ENCODE peak calls at places on chromosomes 2 and 18, in seven cellular contexts. One of them, this sample, is unnamed.
A peak's percentile ranks its signal among the peaks of the same experiment; 100 is the strongest.

GRCh38 chr18:79871026-79871390 is 73.3 kb downstream of the KCNG2 start:
- DNase-seq in astrocyte of the spinal cord: no peak
- DNase-seq in NB4: no peak
- DNase-seq in tibial artery: no peak
- DNase-seq in fibroblast of the aortic adventitia: no peak
- DNase-seq in fibroblast of lung: no peak
- DNase-seq in body of pancreas: no peak
- DNase-seq in this sample: no peak

GRCh38 chr2:170013802-170014551 is 164.0 kb upstream of the MYO3B start:
- DNase-seq in astrocyte of the spinal cord: no peak
- DNase-seq in NB4: no peak
- DNase-seq in tibial artery: no peak
- DNase-seq in fibroblast of the aortic adventitia: peak; percentile 48
- DNase-seq in fibroblast of lung: no peak
- DNase-seq in body of pancreas: no peak
- DNase-seq in this sample: no peak

GRCh38 chr2:154307007-154307406 is 391.5 kb upstream of the KCNJ3 start:
- DNase-seq in astrocyte of the spinal cord: no peak
- DNase-seq in NB4: no peak
- DNase-seq in tibial artery: no peak
- DNase-seq in fibroblast of the aortic adventitia: no peak
- DNase-seq in fibroblast of lung: no peak
- DNase-seq in body of pancreas: no peak
- DNase-seq in this sample: no peak

GRCh38 chr2:141323571-141323970 is 807.2 kb downstream of the LRP1B start:
- DNase-seq in astrocyte of the spinal cord: no peak
- DNase-seq in NB4: no peak
- DNase-seq in tibial artery: no peak
- DNase-seq in fibroblast of the aortic adventitia: no peak
- DNase-seq in fibroblast of lung: no peak
- DNase-seq in body of pancreas: no peak
- DNase-seq in this sample: no peak

GRCh38 chr2:126891681-126892500 is 6.8 kb upstream of the TEX51 start:
- DNase-seq in astrocyte of the spinal cord: no peak
- DNase-seq in NB4: no peak
- DNase-seq in tibial artery: no peak
- DNase-seq in fibroblast of the aortic adventitia: no peak
- DNase-seq in fibroblast of lung: no peak
- DNase-seq in body of pancreas: peak; percentile 66
- DNase-seq in this sample: no peak

GRCh38 chr2:64204006-64204632 is 59.9 kb upstream of the PELI1 start:
- DNase-seq in astrocyte of the spinal cord: no peak
- DNase-seq in NB4: peak; percentile 71
- DNase-seq in tibial artery: peak; percentile 30
- DNase-seq in fibroblast of the aortic adventitia: peak; percentile 41
- DNase-seq in fibroblast of lung: peak; percentile 36
- DNase-seq in body of pancreas: no peak
- DNase-seq in this sample: no peak

GRCh38 chr2:19488009-19488691 is 129.7 kb upstream of the OSR1 start:
- DNase-seq in astrocyte of the spinal cord: peak; percentile 72
- DNase-seq in NB4: peak; percentile 59
- DNase-seq in tibial artery: no peak
- DNase-seq in fibroblast of the aortic adventitia: peak; percentile 64
- DNase-seq in fibroblast of lung: peak; percentile 71
- DNase-seq in body of pancreas: no peak
- DNase-seq in this sample: no peak

GRCh38 chr2:11111811-11112425 is 43.3 kb upstream of the SLC66A3 start:
- DNase-seq in astrocyte of the spinal cord: no peak
- DNase-seq in NB4: no peak
- DNase-seq in tibial artery: no peak
- DNase-seq in fibroblast of the aortic adventitia: no peak
- DNase-seq in fibroblast of lung: no peak
- DNase-seq in body of pancreas: no peak
- DNase-seq in this sample: no peak

DNA sequence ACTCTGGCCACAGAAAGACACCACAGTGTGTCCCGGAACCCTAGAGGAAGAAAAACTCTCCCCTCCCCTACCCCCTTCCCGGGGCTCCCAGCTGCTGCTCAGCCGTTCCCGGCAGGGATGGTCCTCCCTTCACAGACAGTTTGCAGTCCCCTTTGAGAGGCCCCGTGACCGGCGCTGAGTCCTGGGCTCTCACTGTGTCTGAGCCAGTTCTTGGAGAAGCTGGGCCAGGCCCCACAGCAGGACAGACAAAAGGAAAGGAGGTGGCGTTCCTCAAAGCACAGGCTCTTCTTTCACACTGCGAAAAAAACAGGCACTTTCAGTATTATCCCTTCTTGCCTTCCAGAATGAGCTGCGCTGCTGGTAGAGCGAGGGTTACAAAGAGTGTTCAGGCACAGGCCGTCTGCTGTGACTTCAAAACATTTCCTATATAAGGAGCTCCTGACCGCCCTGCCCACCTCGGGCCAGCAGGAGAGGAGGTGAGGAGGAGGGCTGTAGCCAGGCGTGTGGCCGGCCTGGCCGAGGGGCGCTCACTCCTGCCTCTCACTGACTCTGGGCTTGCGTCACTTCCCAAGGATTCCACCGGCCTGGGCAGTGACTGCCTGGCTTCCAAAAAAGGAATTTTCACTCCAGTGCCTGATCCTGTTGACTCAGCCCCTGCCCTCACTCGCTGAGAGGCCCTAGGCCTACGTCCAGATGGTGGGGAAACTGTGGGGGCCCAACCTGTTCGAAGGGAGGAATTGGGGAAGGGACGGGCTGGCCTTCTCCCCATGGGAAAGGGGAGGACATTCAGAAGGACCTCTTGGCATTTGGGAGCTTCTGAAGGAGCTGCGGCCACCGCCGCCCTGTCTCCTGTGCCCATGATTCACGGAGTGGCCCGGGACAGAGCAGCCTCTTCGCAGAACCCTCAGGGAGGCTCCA is 24.9 kb downstream of the CIDEA start:
- DNase-seq in astrocyte of the spinal cord: peak; percentile 98
- DNase-seq in NB4: no peak
- DNase-seq in tibial artery: peak; percentile 90
- DNase-seq in fibroblast of the aortic adventitia: peak; percentile 95
- DNase-seq in fibroblast of lung: peak; percentile 97
- DNase-seq in body of pancreas: peak; percentile 44
- DNase-seq in this sample: peak; percentile 97
- H3K4me3 ChIP-seq in astrocyte of the spinal cord: peak overlapping the region; percentile 25
- H3K4me3 ChIP-seq in NB4: no peak overlapping the region
- H3K4me3 ChIP-seq in tibial artery: peak overlapping the region; percentile 62
- H3K4me3 ChIP-seq in fibroblast of the aortic adventitia: peak overlapping the region; percentile 60
- H3K4me3 ChIP-seq in fibroblast of lung: peak overlapping the region; percentile 60
- H3K4me3 ChIP-seq in body of pancreas: no peak overlapping the region
- H3K4me3 ChIP-seq in this sample: peak overlapping the region; percentile 66

DNA sequence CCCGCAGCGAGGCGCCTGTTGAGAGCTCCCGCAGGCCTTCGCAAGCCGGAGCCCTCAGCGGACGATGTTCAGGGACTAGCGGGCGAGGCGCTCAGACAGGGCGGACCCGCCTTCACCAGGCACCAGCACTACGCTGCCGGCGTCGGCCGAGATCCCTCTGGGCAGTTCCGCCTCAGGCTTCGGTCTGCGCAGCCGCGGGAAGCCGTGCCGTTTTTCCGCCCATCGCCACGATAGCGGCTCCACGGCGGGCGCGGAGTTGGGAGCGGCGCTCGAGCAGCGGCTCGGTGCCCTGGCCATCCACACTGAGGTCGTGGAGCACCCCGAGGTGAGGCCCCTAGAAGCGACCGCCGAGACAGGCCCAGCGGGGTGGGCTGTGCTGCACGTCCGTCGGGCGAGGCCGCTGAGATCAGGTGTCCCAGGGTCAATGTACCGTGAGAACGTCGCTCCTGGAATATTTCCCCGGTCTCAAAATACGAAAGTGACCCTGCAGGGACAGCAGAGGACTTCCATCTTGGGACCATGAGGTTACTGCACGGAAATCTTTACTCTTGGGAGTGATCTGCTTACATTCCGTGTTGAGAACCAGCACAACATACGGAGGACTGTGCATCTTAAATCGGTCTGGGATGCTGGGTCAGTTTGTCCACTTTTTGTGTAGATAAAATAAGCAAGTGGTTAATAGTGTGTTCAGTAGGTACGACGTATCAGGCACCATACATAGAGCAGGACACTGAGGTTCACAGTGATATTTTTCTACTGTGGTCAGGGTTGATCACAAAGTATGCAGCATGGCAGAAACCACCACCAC is 13.3 kb upstream of the MTIF2 start:
- DNase-seq in astrocyte of the spinal cord: peak; percentile 82
- DNase-seq in NB4: peak; percentile 96
- DNase-seq in tibial artery: peak; percentile 80
- DNase-seq in fibroblast of the aortic adventitia: peak; percentile 86
- DNase-seq in fibroblast of lung: peak; percentile 82
- DNase-seq in body of pancreas: peak; percentile 92
- DNase-seq in this sample: peak; percentile 55
- H3K4me3 ChIP-seq in astrocyte of the spinal cord: peak overlapping the region; percentile 63
- H3K4me3 ChIP-seq in NB4: peak overlapping the region; percentile 75
- H3K4me3 ChIP-seq in tibial artery: peak overlapping the region; percentile 91
- H3K4me3 ChIP-seq in fibroblast of the aortic adventitia: peak overlapping the region; percentile 81
- H3K4me3 ChIP-seq in fibroblast of lung: peak overlapping the region; percentile 70
- H3K4me3 ChIP-seq in body of pancreas: peak overlapping the region; percentile 38
- H3K4me3 ChIP-seq in this sample: peak overlapping the region; percentile 75

GRCh38 chr2:233387225-233387624 is 32.9 kb downstream of the DGKD start:
- DNase-seq in astrocyte of the spinal cord: no peak
- DNase-seq in NB4: no peak
- DNase-seq in tibial artery: peak; percentile 25
- DNase-seq in fibroblast of the aortic adventitia: no peak
- DNase-seq in fibroblast of lung: peak; percentile 89
- DNase-seq in body of pancreas: no peak
- DNase-seq in this sample: peak; percentile 11

GRCh38 chr2:233386382-233387041 is 32.2 kb downstream of the DGKD start:
- DNase-seq in astrocyte of the spinal cord: peak; percentile 47
- DNase-seq in NB4: no peak
- DNase-seq in tibial artery: peak; percentile 26
- DNase-seq in fibroblast of the aortic adventitia: peak; percentile 74
- DNase-seq in fibroblast of lung: peak; percentile 83
- DNase-seq in body of pancreas: no peak
- DNase-seq in this sample: no peak

GRCh38 chr2:233389601-233390125 is 35.4 kb downstream of the DGKD start:
- DNase-seq in astrocyte of the spinal cord: no peak
- DNase-seq in NB4: no peak
- DNase-seq in tibial artery: no peak
- DNase-seq in fibroblast of the aortic adventitia: no peak
- DNase-seq in fibroblast of lung: no peak
- DNase-seq in body of pancreas: no peak
- DNase-seq in this sample: no peak

GRCh38 chr2:233385489-233386044 is 31.3 kb downstream of the DGKD start:
- DNase-seq in astrocyte of the spinal cord: peak; percentile 10
- DNase-seq in NB4: no peak
- DNase-seq in tibial artery: no peak
- DNase-seq in fibroblast of the aortic adventitia: peak; percentile 16
- DNase-seq in fibroblast of lung: peak; percentile 28
- DNase-seq in body of pancreas: no peak
- DNase-seq in this sample: no peak

DNA sequence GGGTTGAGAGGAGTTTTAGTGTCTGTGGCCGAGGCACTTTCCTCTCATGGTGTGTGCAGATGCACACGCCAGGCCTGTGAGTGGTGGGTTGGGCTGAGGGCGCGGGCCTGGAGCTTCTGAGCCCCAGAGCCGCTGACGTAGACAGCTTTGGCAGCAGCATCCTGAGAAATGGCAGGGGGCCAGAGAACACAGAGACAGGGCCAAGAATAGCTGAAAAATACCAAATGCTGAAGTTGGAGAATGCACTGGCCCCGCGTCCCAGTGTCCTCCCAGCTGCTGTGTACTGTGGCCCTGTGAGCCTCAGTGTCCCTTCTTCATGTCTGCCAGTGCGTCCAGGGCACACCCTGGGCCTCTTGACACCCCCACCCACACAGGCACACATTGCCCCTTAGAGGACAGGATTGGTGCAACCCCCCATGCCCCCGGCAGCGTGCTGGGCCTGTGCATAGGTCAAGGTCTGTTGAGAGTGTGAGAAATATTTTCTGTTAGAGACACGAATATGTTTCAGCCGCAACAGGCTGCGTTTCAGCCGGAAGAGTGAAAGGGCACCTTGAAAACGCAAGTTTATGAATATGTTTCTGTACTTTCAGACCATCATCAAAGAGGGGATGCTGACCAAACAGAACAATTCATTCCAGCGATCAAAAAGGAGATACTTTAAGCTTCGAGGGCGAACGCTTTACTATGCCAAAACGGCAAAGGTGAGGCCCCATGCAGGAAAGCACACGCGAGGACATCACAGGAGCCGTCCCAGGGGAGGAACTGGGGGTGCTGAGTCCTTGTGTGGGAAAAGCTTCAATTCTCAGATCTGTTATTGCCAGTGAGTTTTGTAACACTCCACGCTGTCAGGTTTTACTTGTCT is 33.6 kb downstream of the DGKD start:
- DNase-seq in astrocyte of the spinal cord: peak; percentile 98
- DNase-seq in NB4: no peak
- DNase-seq in tibial artery: peak; percentile 94
- DNase-seq in fibroblast of the aortic adventitia: peak; percentile 98
- DNase-seq in fibroblast of lung: peak; percentile 99
- DNase-seq in body of pancreas: peak; percentile 89
- DNase-seq in this sample: peak; percentile 84
- H3K4me3 ChIP-seq in astrocyte of the spinal cord: no peak overlapping the region
- H3K4me3 ChIP-seq in NB4: no peak overlapping the region
- H3K4me3 ChIP-seq in tibial artery: peak overlapping the region; percentile 25
- H3K4me3 ChIP-seq in fibroblast of the aortic adventitia: peak overlapping the region; percentile 22
- H3K4me3 ChIP-seq in fibroblast of lung: peak overlapping the region; percentile 9
- H3K4me3 ChIP-seq in body of pancreas: no peak overlapping the region
- H3K4me3 ChIP-seq in this sample: peak overlapping the region; percentile 42

GRCh38 chr2:69797235-69797634 is 32.2 kb upstream of the GMCL1 start:
- DNase-seq in astrocyte of the spinal cord: no peak
- DNase-seq in NB4: no peak
- DNase-seq in tibial artery: no peak
- DNase-seq in fibroblast of the aortic adventitia: no peak
- DNase-seq in fibroblast of lung: no peak
- DNase-seq in body of pancreas: no peak
- DNase-seq in this sample: no peak

GRCh38 chr2:69796199-69796598 is 33.3 kb upstream of the GMCL1 start:
- DNase-seq in astrocyte of the spinal cord: no peak
- DNase-seq in NB4: no peak
- DNase-seq in tibial artery: no peak
- DNase-seq in fibroblast of the aortic adventitia: no peak
- DNase-seq in fibroblast of lung: no peak
- DNase-seq in body of pancreas: no peak
- DNase-seq in this sample: no peak

GRCh38 chr2:69798909-69799526 is 30.4 kb upstream of the GMCL1 start:
- DNase-seq in astrocyte of the spinal cord: peak; percentile 79
- DNase-seq in NB4: no peak
- DNase-seq in tibial artery: no peak
- DNase-seq in fibroblast of the aortic adventitia: peak; percentile 93
- DNase-seq in fibroblast of lung: peak; percentile 53
- DNase-seq in body of pancreas: no peak
- DNase-seq in this sample: peak; percentile 20

GRCh38 chr2:69798466-69798908 is 31.0 kb upstream of the GMCL1 start:
- DNase-seq in astrocyte of the spinal cord: peak; percentile 65
- DNase-seq in NB4: no peak
- DNase-seq in tibial artery: peak; percentile 47
- DNase-seq in fibroblast of the aortic adventitia: peak; percentile 78
- DNase-seq in fibroblast of lung: peak; percentile 8
- DNase-seq in body of pancreas: no peak
- DNase-seq in this sample: no peak

DNA sequence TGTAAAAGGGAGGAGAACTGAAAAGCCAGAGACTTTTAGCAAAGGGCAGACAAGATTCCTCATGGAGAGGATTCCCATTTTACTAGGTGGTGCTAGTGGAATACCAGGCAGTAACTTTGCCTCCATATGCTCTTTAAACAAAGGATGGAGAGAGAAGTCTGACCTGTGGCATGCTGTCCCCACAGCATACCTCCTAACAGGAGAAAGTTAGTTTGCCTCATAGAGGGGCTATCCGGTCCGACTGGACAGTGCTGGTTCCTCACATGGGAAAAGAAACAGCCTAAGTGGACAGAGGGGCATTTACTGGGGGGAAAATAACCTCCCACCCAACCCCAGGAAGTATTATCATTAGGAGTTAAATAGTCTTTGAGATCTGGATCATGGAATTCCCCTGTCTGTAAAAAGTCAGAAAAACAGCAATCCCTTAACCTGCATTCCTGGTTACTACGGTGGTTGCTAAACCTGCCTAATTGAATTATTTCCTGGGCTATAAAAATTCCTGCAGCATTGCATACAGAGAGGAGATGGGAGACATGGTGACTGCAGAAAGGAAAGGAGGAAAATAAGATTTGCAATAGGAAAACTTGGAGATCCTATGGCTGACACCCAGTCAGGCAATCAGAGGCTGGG is 31.5 kb upstream of the GMCL1 start:
- DNase-seq in astrocyte of the spinal cord: peak; percentile 56
- DNase-seq in NB4: no peak
- DNase-seq in tibial artery: no peak
- DNase-seq in fibroblast of the aortic adventitia: no peak
- DNase-seq in fibroblast of lung: no peak
- DNase-seq in body of pancreas: no peak
- DNase-seq in this sample: no peak
- H3K4me3 ChIP-seq in astrocyte of the spinal cord: peak overlapping the region; percentile 33
- H3K4me3 ChIP-seq in NB4: no peak overlapping the region
- H3K4me3 ChIP-seq in tibial artery: peak overlapping the region; percentile 51
- H3K4me3 ChIP-seq in fibroblast of the aortic adventitia: peak overlapping the region; percentile 66
- H3K4me3 ChIP-seq in fibroblast of lung: peak overlapping the region; percentile 38
- H3K4me3 ChIP-seq in body of pancreas: no peak overlapping the region
- H3K4me3 ChIP-seq in this sample: no peak overlapping the region

This sample was measured in AG04450.